ENCODE peak calls at places on chromosomes 3 and 15, in six cellular contexts. S is activated naive CD8-positive, alpha-beta T cell treated with anti-CD3 and anti-CD28 coated beads, Interleukin-2, amount 50 U/mL, for 24 hours; L is uterus; N is amygdala; W is NCI-H1105; J is stimulated activated CD8-positive, alpha-beta memory T cell treated with anti-CD3 and anti-CD28 coated beads, Interleukin-15, amount 100 ng/mL, for 4 hours. R is an unnamed sample.
A peak's percentile ranks its signal among the peaks of the same experiment; 100 is the strongest.

GRCh38 chr15:20341901-20342605 is 199.5 kb downstream of the GOLGA6L6 start:
- DNase-seq in S (peak; percentile 43), L (peak; percentile 61), N (no peak), W (no peak), J (no peak), R (peak; percentile 69)

GRCh38 chr3:42501681-42502428 is 588 bp upstream of the VIPR1 start:
- DNase-seq in S (peak; percentile 69), L (peak; percentile 10), N (no peak), W (no peak), J (peak; percentile 31), R (peak; percentile 69)

GRCh38 chr3:172516318-172517214 is 6.7 kb downstream of the TNFSF10 start:
- DNase-seq in S (no peak), L (peak; percentile 42), N (no peak), W (no peak), J (no peak), R (no peak)

GRCh38 chr3:158782283-158782682 is 19.6 kb upstream of the MFSD1 start:
- DNase-seq in S (no peak), L (no peak), N (no peak), W (no peak), J (no peak), R (no peak)

GRCh38 chr15:82045179-82045891 is 483 bp downstream of the MEX3B start:
- DNase-seq in S (peak; percentile 20), L (peak; percentile 36), N (no peak), W (no peak), J (no peak), R (peak; percentile 65)

GRCh38 chr3:69671082-69671952 is 67.9 kb upstream of the MITF start:
- DNase-seq in S (peak; percentile 3), L (peak; percentile 45), N (no peak), W (no peak), J (no peak), R (peak; percentile 43)

GRCh38 chr15:81023483-81024264 is 23.0 kb downstream of the TLNRD1 start:
- DNase-seq in S (peak; percentile 46), L (peak; percentile 39), N (peak; percentile 47), W (no peak), J (no peak), R (no peak)

GRCh38 chr3:127970966-127971592 is 56.0 kb downstream of the KBTBD12 start:
- DNase-seq in S (no peak), L (no peak), N (peak; percentile 26), W (peak; percentile 53), J (no peak), R (no peak)

GRCh38 chr3:53320697-53321096 is 26.6 kb downstream of the DCP1A start:
- DNase-seq in S (no peak), L (no peak), N (no peak), W (no peak), J (no peak), R (no peak)

GRCh38 chr3:159170436-159171003 is 368.7 kb downstream of the MFSD1 start:
- DNase-seq in S (no peak), L (no peak), N (no peak), W (no peak), J (no peak), R (no peak)

GRCh38 chr3:24521306-24522154 is 26.9 kb upstream of the THRB start:
- DNase-seq in S (no peak), L (peak; percentile 27), N (no peak), W (peak; percentile 22), J (no peak), R (peak; percentile 52)

GRCh38 chr3:187012609-187013051 is 82.3 kb downstream of the ST6GAL1 start:
- DNase-seq in S (peak; percentile 45), L (no peak), N (no peak), W (no peak), J (no peak), R (no peak)

GRCh38 chr3:57557088-57557537 is 1.0 kb downstream of the PDE12 start:
- DNase-seq in S (peak; percentile 43), L (no peak), N (no peak), W (no peak), J (no peak), R (peak; percentile 17)